ENCODE peak calls at places on chromosomes 3 and 15, in six cellular contexts. V is GM20000; Y is AG10803; H is LoVo; P is stimulated activated CD4-positive, alpha-beta T cell treated with anti-CD3 and anti-CD28 coated beads, Interleukin-15, amount 100 ng/mL, for 1 hour; O is kidney. A is an unnamed sample.

GRCh38 chr3:13547591-13548371 is 1.1 kb upstream of the FBLN2 start:
- DNase-seq in V (no peak), H (no peak), O (peak; percentile 55), P (no peak), Y (no peak), A (no peak)

GRCh38 chr15:65028921-65029735 is at the start of gene MTFMT:
- DNase-seq in Y (peak; percentile 71), H (peak; percentile 92), V (peak; percentile 99), P (peak; percentile 87), O (peak; percentile 96), A (peak; percentile 77)

GRCh38 chr3:55327131-55327920 is 159.8 kb downstream of the WNT5A start:
- DNase-seq in V (no peak), Y (peak; percentile 62), H (no peak), O (no peak), P (no peak), A (peak; percentile 49)

GRCh38 chr15:99014803-99015676 is 7.4 kb upstream of the PGPEP1L start:
- DNase-seq in H (peak; percentile 76), Y (peak; percentile 30), P (no peak), O (peak; percentile 90), V (peak; percentile 85), A (peak; percentile 68)

GRCh38 chr3:140540262-140540661 is 137.6 kb upstream of the TRIM42 start:
- DNase-seq in P (no peak), H (no peak), Y (no peak), O (no peak), V (no peak), A (no peak)

GRCh38 chr3:58353722-58354553 is 21.2 kb downstream of the PXK start:
- DNase-seq in V (no peak), P (no peak), Y (peak; percentile 70), O (no peak), H (no peak), A (no peak)

GRCh38 chr3:14540821-14541385 is 761 bp upstream of the GRIP2 start:
- DNase-seq in O (peak; percentile 37), V (no peak), H (no peak), P (no peak), Y (no peak), A (no peak)

GRCh38 chr3:48240000-48240710 is 749 bp upstream of the ZNF589 start:
- DNase-seq in H (no peak), O (no peak), Y (no peak), V (no peak), P (no peak), A (no peak)

GRCh38 chr15:47157827-47158226 is 559.5 kb upstream of the SEMA6D start:
- DNase-seq in O (no peak), Y (no peak), H (no peak), P (no peak), V (no peak), A (no peak)

GRCh38 chr15:89197503-89197971 is 23.8 kb downstream of the RLBP1 start:
- DNase-seq in H (peak; percentile 38), V (no peak), Y (no peak), O (no peak), P (no peak), A (no peak)

GRCh38 chr3:15903164-15903563 is 105.4 kb upstream of the ANKRD28 start:
- DNase-seq in V (no peak), O (no peak), P (no peak), H (no peak), Y (peak; percentile 70), A (no peak)

GRCh38 chr15:47794266-47794914 is 77.1 kb downstream of the SEMA6D start:
- DNase-seq in Y (no peak), P (no peak), O (no peak), H (no peak), V (no peak), A (no peak)

GRCh38 chr3:126683069-126683468 is 21.0 kb upstream of the CHCHD6 start:
- DNase-seq in H (no peak), Y (no peak), P (no peak), V (no peak), O (no peak), A (no peak)

GRCh38 chr3:139561959-139562676 is 22.6 kb upstream of the RBP1 start:
- DNase-seq in O (no peak), P (no peak), V (peak; percentile 30), H (peak; percentile 26), Y (peak; percentile 16), A (peak; percentile 28)

GRCh38 chr3:32681811-32682210 is 3.2 kb upstream of the CNOT10 start:
- DNase-seq in Y (no peak), O (no peak), V (no peak), P (no peak), H (no peak), A (no peak)

GRCh38 chr3:127630811-127631714 is 2.1 kb downstream of the PODXL2 start:
- DNase-seq in Y (no peak), O (no peak), V (no peak), H (no peak), P (no peak), A (no peak)

GRCh38 chr3:145144361-145144760 is 1016.6 kb downstream of the PLOD2 start:
- DNase-seq in H (no peak), P (no peak), V (no peak), O (no peak), Y (no peak), A (no peak)

GRCh38 chr15:73328986-73329385 is 39.8 kb downstream of the HCN4 start:
- DNase-seq in P (no peak), O (peak; percentile 48), Y (no peak), V (no peak), H (no peak), A (no peak)

A was measured in ACHN.